ENCODE peak calls at places on chromosomes 4 and X, in six cellular contexts. H is EH, Y is T-cell, B is ascending aorta, V is upper lobe of left lung, W is occipital lobe. P is an unnamed sample.

GRCh38 chr4:85725727-85726170 is 250.8 kb downstream of the ARHGAP24 start:
- DNase-seq in W (no peak), H (peak), V (peak), Y (no peak), B (peak), P (no peak)

GRCh38 chrX:107574711-107575110 is 53.6 kb upstream of the PRPS1 start:
- DNase-seq in H (peak), Y (no peak), B (no peak), W (no peak), V (no peak), P (no peak)

GRCh38 chrX:39829965-39830364 is 267.8 kb downstream of the BCOR start:
- DNase-seq in W (no peak), Y (no peak), V (no peak), H (no peak), B (no peak), P (no peak)

GRCh38 chr4:665381-665750 is 8.7 kb downstream of the ATP5ME start:
- DNase-seq in V (no peak), Y (no peak), H (no peak), W (no peak), B (no peak), P (no peak)

GRCh38 chrX:7069556-7069955 is 78.0 kb upstream of the STS start:
- DNase-seq in W (no peak), H (no peak), V (no peak), B (no peak), Y (no peak), P (no peak)

GRCh38 chr4:55351824-55352223 is 5.8 kb downstream of the SRD5A3 start:
- DNase-seq in Y (no peak), V (no peak), B (no peak), W (no peak), H (peak), P (no peak)

GRCh38 chr4:171378323-171378722 is 434.9 kb upstream of the GALNTL6 start:
- DNase-seq in W (no peak), B (no peak), H (no peak), V (no peak), Y (no peak), P (no peak)

GRCh38 chr4:115790812-115791211 is 677.4 kb upstream of the NDST4 start:
- DNase-seq in B (no peak), V (no peak), W (no peak), H (no peak), Y (no peak), P (no peak)

GRCh38 chr4:140333523-140333922 is 39.9 kb upstream of the SCOC start:
- DNase-seq in W (no peak), B (no peak), V (no peak), Y (no peak), H (no peak), P (no peak)

GRCh38 chr4:140096921-140097320 is 57.1 kb downstream of the MAML3 start:
- DNase-seq in Y (no peak), B (no peak), W (no peak), H (no peak), V (no peak), P (no peak)

GRCh38 chr4:148469938-148470337 is 27.7 kb upstream of the NR3C2 start:
- DNase-seq in Y (no peak), V (no peak), B (no peak), W (no peak), H (no peak), P (no peak)

GRCh38 chr4:142493255-142493976 is 352.7 kb downstream of the INPP4B start:
- DNase-seq in Y (no peak), V (no peak), W (no peak), H (peak), B (no peak), P (no peak)